ENCODE peak calls at places on chromosomes 11 and 22, in nine cellular contexts. N, F, Y, K, D, W, J, Q and X are unnamed samples.

GRCh38 chr11:35237860-35238715 is 99.1 kb downstream of the CD44 start:
- DNase-seq in K (peak; percentile 83), J (no peak), Y (no peak), Q (peak; percentile 81), F (peak; percentile 67), W (peak; percentile 72), N (no peak), D (peak; percentile 65), X (peak; percentile 83)

GRCh38 chr11:67996622-67997459 is 7.1 kb downstream of the UNC93B1 start:
- DNase-seq in N (peak; percentile 77), D (peak; percentile 94), K (peak; percentile 46), Y (no peak), Q (no peak), F (peak; percentile 36), J (peak; percentile 90), W (peak; percentile 87), X (peak; percentile 50)

GRCh38 chr22:27771637-27772369 is 29.8 kb downstream of the MN1 start:
- DNase-seq in Y (no peak), K (no peak), D (no peak), J (no peak), Q (no peak), W (no peak), F (no peak), N (no peak), X (no peak)

GRCh38 chr11:72613977-72614376 is 60.2 kb downstream of the PDE2A start:
- DNase-seq in Q (peak; percentile 99), W (no peak), N (peak; percentile 60), Y (no peak), D (peak; percentile 99), F (no peak), J (peak; percentile 67), K (no peak), X (no peak)

GRCh38 chr11:104968856-104969776 is 742 bp upstream of the CASP4 start:
- DNase-seq in Q (no peak), K (no peak), N (peak; percentile 44), J (peak; percentile 54), F (peak; percentile 46), D (no peak), W (no peak), Y (no peak), X (peak; percentile 36)

GRCh38 chr11:65375012-65375411 is 7.4 kb downstream of the SLC25A45 start:
- DNase-seq in N (no peak), K (peak; percentile 40), W (no peak), D (no peak), Y (no peak), Q (no peak), J (no peak), F (peak; percentile 37), X (no peak)

GRCh38 chr11:106398396-106399074 is 321.1 kb downstream of the AASDHPPT start:
- DNase-seq in F (no peak), N (no peak), W (no peak), K (no peak), Q (no peak), Y (no peak), D (no peak), J (no peak), X (peak; percentile 59)

GRCh38 chr22:28005513-28005912 is 86.5 kb upstream of the PITPNB start:
- DNase-seq in Q (no peak), W (no peak), J (no peak), N (peak; percentile 76), K (no peak), Y (no peak), D (no peak), F (no peak), X (no peak)

GRCh38 chr11:106087815-106088435 is 10.5 kb downstream of the AASDHPPT start:
- DNase-seq in K (peak; percentile 72), N (peak; percentile 51), W (peak; percentile 59), Q (peak; percentile 73), F (peak; percentile 69), J (no peak), D (peak; percentile 28), Y (no peak), X (peak; percentile 82)

GRCh38 chr22:48369789-48370507 is 1457.7 kb downstream of the BRD1 start:
- DNase-seq in F (no peak), J (no peak), Y (no peak), D (no peak), W (no peak), N (no peak), K (no peak), Q (no peak), X (no peak)

GRCh38 chr11:63666874-63667273 is 4.3 kb downstream of the ATL3 start:
- DNase-seq in F (peak; percentile 88), N (no peak), K (peak; percentile 52), Q (no peak), W (no peak), J (no peak), Y (no peak), D (no peak), X (peak; percentile 72)

GRCh38 chr22:47632646-47633045 is 870.2 kb downstream of the TBC1D22A start:
- DNase-seq in Q (no peak), N (no peak), D (no peak), K (no peak), F (no peak), W (no peak), Y (no peak), J (no peak), X (no peak)

GRCh38 chr11:128687321-128687720 is 6.6 kb upstream of the FLI1 start:
- DNase-seq in W (no peak), K (no peak), Y (no peak), D (peak; percentile 29), J (peak; percentile 66), F (peak; percentile 25), Q (no peak), N (peak; percentile 65), X (no peak)

GRCh38 chr22:48371391-48371790 is 1456.3 kb downstream of the BRD1 start:
- DNase-seq in N (no peak), K (no peak), Y (no peak), Q (no peak), D (no peak), J (no peak), F (no peak), W (no peak), X (no peak)

GRCh38 chr11:106233191-106233590 is 155.7 kb downstream of the AASDHPPT start:
- DNase-seq in K (no peak), N (no peak), F (no peak), Y (no peak), J (no peak), W (no peak), Q (no peak), D (no peak), X (no peak)

GRCh38 chr11:45212566-45213315 is 66.3 kb downstream of the PRDM11 start:
- DNase-seq in N (no peak), W (peak; percentile 16), Q (no peak), J (no peak), F (no peak), K (no peak), Y (no peak), D (no peak), X (no peak)

GRCh38 chr11:19220903-19221682 is 19.3 kb upstream of the CSRP3 start:
- DNase-seq in K (no peak), J (no peak), W (no peak), N (no peak), D (no peak), F (no peak), Y (no peak), Q (no peak), X (peak; percentile 20)